ENCODE peak calls at places on chromosomes 11 and 22, in five cellular contexts. P is activated CD4-positive, alpha-beta T cell treated with anti-CD3 and anti-CD28 coated beads for 36 hours; Q is HTR-8/SVneo; E is T-cell; S is IMR-90. O is an unnamed sample.

GRCh38 chr11:125425601-125426000 is 70.5 kb downstream of the FEZ1 start:
- DNase-seq in P (no peak), Q (no peak), E (no peak), S (no peak), O (no peak)

GRCh38 chr11:19853016-19853415 is 140.4 kb downstream of the NAV2 start:
- DNase-seq in P (no peak), Q (no peak), E (no peak), S (peak), O (no peak)

GRCh38 chr22:48433647-48434046 is 1394.0 kb downstream of the BRD1 start:
- DNase-seq in P (no peak), Q (no peak), E (no peak), S (no peak), O (no peak)

GRCh38 chr11:121459413-121460041 is 6.8 kb upstream of the SORL1-AS1 start:
- DNase-seq in P (no peak), Q (no peak), E (peak), S (no peak), O (no peak)

GRCh38 chr11:14273885-14274284 is 85.1 kb downstream of the RRAS2 start:
- DNase-seq in P (no peak), Q (no peak), E (no peak), S (peak), O (no peak)

GRCh38 chr11:45799562-45799961 is 5.4 kb upstream of the SLC35C1 start:
- DNase-seq in P (no peak), Q (no peak), E (no peak), S (no peak), O (no peak)

GRCh38 chr11:18721576-18722292 is 4.3 kb downstream of the IGSF22 start:
- DNase-seq in P (peak), Q (peak), E (peak), S (peak), O (peak)

GRCh38 chr11:81596709-81597108 is 1137.0 kb downstream of the FAM181B start:
- DNase-seq in P (no peak), Q (no peak), E (no peak), S (no peak), O (no peak)

GRCh38 chr11:87081358-87081757 is 43.6 kb downstream of the TMEM135 start:
- DNase-seq in P (no peak), Q (no peak), E (no peak), S (no peak), O (no peak)

GRCh38 chr11:43868852-43869567 is 11.6 kb upstream of the ALKBH3 start:
- DNase-seq in P (peak), Q (peak), E (peak), S (peak), O (peak)

GRCh38 chr22:50269573-50270301 is 443 bp downstream of the MAPK11 start:
- DNase-seq in P (peak), Q (no peak), E (no peak), S (peak), O (peak)

GRCh38 chr22:27193636-27194035 is 536.2 kb downstream of the MIAT start:
- DNase-seq in P (no peak), Q (no peak), E (no peak), S (no peak), O (no peak)

GRCh38 chr22:43802897-43803495 is 9.1 kb downstream of the EFCAB6 start:
- DNase-seq in P (no peak), Q (no peak), E (no peak), S (no peak), O (no peak)

GRCh38 chr11:79062814-79063762 is 377.7 kb downstream of the TENM4 start:
- DNase-seq in P (no peak), Q (peak), E (no peak), S (peak), O (no peak)

GRCh38 chr11:124732230-124732629 is 7.5 kb upstream of the NRGN start:
- DNase-seq in P (no peak), Q (no peak), E (no peak), S (no peak), O (no peak)

GRCh38 chr11:77547863-77548551 is 41.7 kb upstream of the AQP11 start:
- DNase-seq in P (peak), Q (peak), E (peak), S (peak), O (peak)

GRCh38 chr11:112255075-112255739 is 5.5 kb downstream of the PLET1 start:
- DNase-seq in P (no peak), Q (peak), E (no peak), S (peak), O (peak)

GRCh38 chr11:27497284-27497866 is 9.2 kb downstream of the LIN7C start:
- DNase-seq in P (no peak), Q (peak), E (no peak), S (peak), O (peak)